ENCODE peak calls at places on chromosomes 4 and X, in four cellular contexts. K is CD8-positive, alpha-beta T cell; X is CD4-positive, alpha-beta T cell; S is hepatocyte. R is an unnamed sample.

GRCh38 chr4:180913750-180914149 is 1329.5 kb upstream of the TENM3 start:
- DNase-seq in X (no peak), S (no peak), K (no peak), R (no peak)

GRCh38 chr4:77308843-77309242 is 151.8 kb downstream of the CCNG2 start:
- DNase-seq in K (no peak), X (no peak), S (peak; percentile 30), R (no peak)

GRCh38 chrX:99398578-99398977 is 1011.5 kb downstream of the PCDH19 start:
- DNase-seq in K (no peak), X (no peak), S (no peak), R (no peak)

GRCh38 chr4:3340703-3341088 is 47.9 kb downstream of the RGS12 start:
- DNase-seq in X (no peak), S (no peak), K (no peak), R (no peak)

GRCh38 chr4:186144596-186145569 is 40.4 kb downstream of the FAM149A start:
- DNase-seq in S (peak; percentile 80), X (no peak), K (no peak), R (no peak)

GRCh38 chr4:139833131-139833930 is 167.7 kb downstream of the MGST2 start:
- DNase-seq in K (no peak), S (no peak), X (no peak), R (no peak)

GRCh38 chr4:147194107-147194506 is 248.4 kb upstream of the TTC29 start:
- DNase-seq in X (no peak), K (no peak), S (no peak), R (no peak)

GRCh38 chr4:5517372-5517771 is 191.0 kb downstream of the EVC2 start:
- DNase-seq in S (no peak), X (no peak), K (no peak), R (no peak)

GRCh38 chrX:11954196-11954595 is 184.1 kb upstream of the FRMPD4 start:
- DNase-seq in X (no peak), K (no peak), S (no peak), R (no peak)

GRCh38 chr4:128653514-128654420 is 155.7 kb upstream of the JADE1 start:
- DNase-seq in K (no peak), X (no peak), S (peak; percentile 84), R (no peak)

GRCh38 chrX:51802917-51803688 is 59.9 kb downstream of the GSPT2 start:
- DNase-seq in S (peak; percentile 71), X (peak; percentile 38), K (peak; percentile 36), R (peak; percentile 33)

GRCh38 chr4:24599275-24599674 is 14.9 kb upstream of the DHX15 start:
- DNase-seq in S (no peak), X (no peak), K (no peak), R (no peak)

GRCh38 chrX:41412261-41413167 is 34.6 kb upstream of the NYX start:
- DNase-seq in K (no peak), S (peak; percentile 55), X (no peak), R (no peak)

GRCh38 chr4:84920591-84920990 is 45.9 kb downstream of the WDFY3 start:
- DNase-seq in S (no peak), K (no peak), X (no peak), R (no peak)

GRCh38 chrX:55489315-55490009 is at the start of gene USP51:
- DNase-seq in S (peak; percentile 81), K (no peak), X (peak; percentile 22), R (no peak)

GRCh38 chrX:54066841-54067240 is 22.6 kb upstream of the PHF8 start:
- DNase-seq in X (no peak), K (no peak), S (no peak), R (no peak)

GRCh38 chr4:63105839-63106238 is 1303.4 kb downstream of the TECRL start:
- DNase-seq in K (no peak), S (no peak), X (no peak), R (no peak)

GRCh38 chr4:54924891-54925290 is 200.5 kb downstream of the KDR start:
- DNase-seq in X (no peak), K (no peak), S (no peak), R (no peak)

GRCh38 chrX:17377047-17377692 is 2.2 kb downstream of the NHS start:
- DNase-seq in S (peak; percentile 63), X (no peak), K (no peak), R (no peak)

GRCh38 chr4:8201341-8201781 is 2.3 kb downstream of the SH3TC1 start:
- DNase-seq in K (no peak), X (peak; percentile 39), S (no peak), R (no peak)

GRCh38 chr4:154490261-154490588 is 1.4 kb downstream of the DCHS2 start:
- DNase-seq in S (peak; percentile 8), X (no peak), K (no peak), R (no peak)

GRCh38 chrX:99901091-99901490 is 509.0 kb downstream of the PCDH19 start:
- DNase-seq in S (no peak), X (no peak), K (no peak), R (no peak)

GRCh38 chrX:13288671-13289070 is 31.2 kb downstream of the ATXN3L start:
- DNase-seq in K (no peak), S (no peak), X (no peak), R (no peak)

GRCh38 chrX:130414800-130415199 is 13.0 kb downstream of the RBMX2 start:
- DNase-seq in K (no peak), S (no peak), X (no peak), R (no peak)

GRCh38 chrX:152635941-152636340 is 1.8 kb upstream of the GABRQ start:
- DNase-seq in S (peak; percentile 58), X (no peak), K (no peak), R (no peak)
- TF ChIP-seq CTCF in S (peak; percentile 53), X (no peak), K (no peak), R (no peak)

DNA sequence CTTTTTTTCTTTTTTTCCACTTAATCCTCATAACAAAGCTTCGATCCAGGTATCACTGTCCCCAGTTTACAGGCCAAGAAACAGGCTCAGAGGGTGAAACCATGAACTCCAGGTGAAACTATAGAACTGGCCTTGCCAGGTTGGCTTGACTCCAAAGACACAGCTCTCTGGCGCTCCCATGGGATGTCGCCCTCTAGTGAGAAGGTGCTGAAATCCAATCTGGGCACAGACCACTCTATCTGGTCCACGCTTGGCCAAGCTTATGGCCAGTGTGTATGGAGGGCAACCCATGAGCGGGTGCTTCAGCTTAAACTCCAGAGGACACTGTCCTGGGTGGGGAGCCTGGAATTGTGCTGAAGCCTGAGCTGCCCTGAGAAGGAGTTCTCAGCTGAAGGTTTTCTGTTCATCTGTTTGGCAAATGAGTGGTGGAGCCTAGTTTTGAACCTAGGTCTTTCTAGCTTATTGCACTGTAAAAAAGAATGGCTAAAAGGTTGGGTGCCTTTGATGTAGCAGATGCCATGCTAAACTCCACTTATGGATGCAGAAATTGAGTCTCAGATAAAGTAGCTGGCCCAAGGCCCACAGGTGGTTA is 70.5 kb downstream of the SEL1L3 start:
- DNase-seq in K (no peak), S (no peak), X (no peak), R (no peak)
- TF ChIP-seq CTCF in K (no peak), S (peak; percentile 24), X (no peak), R (no peak)

GRCh38 chr4:16496501-16496900 is 270.2 kb upstream of the TAPT1 start:
- DNase-seq in K (no peak), X (no peak), S (no peak), R (no peak)
- TF ChIP-seq CTCF in K (no peak), X (no peak), S (no peak), R (no peak)

GRCh38 chr4:124227979-124228378 is 484.6 kb downstream of the ANKRD50 start:
- DNase-seq in S (no peak), X (no peak), K (no peak), R (no peak)
- TF ChIP-seq CTCF in S (no peak), X (no peak), K (no peak), R (no peak)

DNA sequence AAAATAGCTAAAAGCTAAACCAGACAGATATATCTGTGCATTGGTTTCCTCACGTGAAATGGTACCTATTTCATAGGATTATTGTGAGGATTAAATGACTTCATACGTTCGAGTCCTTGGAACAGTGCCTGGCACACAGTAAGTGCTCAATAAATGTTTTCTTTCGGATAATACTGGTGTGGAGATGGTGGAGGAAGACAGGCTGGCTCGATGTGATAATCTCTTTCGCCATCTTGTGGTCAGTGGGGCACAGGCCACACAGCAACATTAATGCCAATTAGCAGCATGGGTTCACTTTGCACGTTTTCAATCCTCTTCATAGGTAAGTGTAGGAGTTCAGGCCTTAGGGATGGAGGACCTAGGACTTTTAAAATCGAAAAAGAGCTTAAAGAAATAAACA is 9.3 kb downstream of the PAGE4 start:
- DNase-seq in X (no peak), K (no peak), S (peak; percentile 43), R (no peak)
- TF ChIP-seq CTCF in X (no peak), K (no peak), S (peak; percentile 62), R (no peak)

GRCh38 chr4:173991321-173991720 is 292.1 kb downstream of the FBXO8 start:
- DNase-seq in S (no peak), K (no peak), X (no peak), R (no peak)

GRCh38 chr4:173990879-173991231 is 292.6 kb downstream of the FBXO8 start:
- DNase-seq in S (peak; percentile 61), X (no peak), K (no peak), R (no peak)

GRCh38 chr4:173991814-173992213 is 291.7 kb downstream of the FBXO8 start:
- DNase-seq in K (no peak), S (no peak), X (no peak), R (no peak)

DNA sequence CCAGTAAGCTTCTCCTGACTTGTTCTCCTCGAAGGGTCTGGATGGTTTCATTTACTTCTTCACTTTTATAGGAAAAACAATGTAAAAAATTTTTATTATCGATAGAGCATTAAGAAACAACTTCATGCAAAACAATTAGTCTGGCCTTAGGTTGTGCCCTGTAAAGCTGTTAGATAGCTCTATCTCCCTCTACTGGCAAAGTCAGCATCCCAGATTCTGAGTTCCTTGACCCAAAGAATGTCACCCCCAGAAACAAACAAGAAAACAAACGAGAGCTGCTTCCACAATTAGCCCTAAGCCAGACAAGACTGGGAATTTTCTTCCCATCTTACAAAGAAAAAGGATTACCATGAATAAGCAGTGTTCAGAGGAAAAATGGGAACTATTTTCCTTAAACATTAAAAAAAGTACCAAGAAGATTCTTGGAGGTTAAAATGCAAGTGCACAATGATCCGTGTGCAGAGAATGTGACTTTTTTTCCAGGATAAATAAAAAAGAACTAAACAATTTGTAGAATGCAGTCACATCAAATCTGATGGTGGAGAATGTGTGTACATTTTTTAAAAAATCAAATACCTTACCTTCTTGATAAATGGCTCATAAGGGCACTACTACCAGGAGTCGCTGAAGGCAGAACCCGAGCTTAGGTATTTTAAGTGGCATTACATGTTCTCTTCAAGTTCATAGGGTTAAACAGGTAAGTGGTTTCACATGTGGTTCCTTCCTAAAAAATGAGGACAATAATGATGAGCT is 293.2 kb downstream of the FBXO8 start:
- DNase-seq in S (peak; percentile 51), K (no peak), X (no peak), R (no peak)
- TF ChIP-seq CTCF in S (peak; percentile 66), K (no peak), X (no peak), R (no peak)

GRCh38 chr4:33961751-33962150 is 2282.6 kb downstream of the ARAP2 start:
- DNase-seq in X (no peak), K (no peak), S (no peak), R (no peak)

DNA sequence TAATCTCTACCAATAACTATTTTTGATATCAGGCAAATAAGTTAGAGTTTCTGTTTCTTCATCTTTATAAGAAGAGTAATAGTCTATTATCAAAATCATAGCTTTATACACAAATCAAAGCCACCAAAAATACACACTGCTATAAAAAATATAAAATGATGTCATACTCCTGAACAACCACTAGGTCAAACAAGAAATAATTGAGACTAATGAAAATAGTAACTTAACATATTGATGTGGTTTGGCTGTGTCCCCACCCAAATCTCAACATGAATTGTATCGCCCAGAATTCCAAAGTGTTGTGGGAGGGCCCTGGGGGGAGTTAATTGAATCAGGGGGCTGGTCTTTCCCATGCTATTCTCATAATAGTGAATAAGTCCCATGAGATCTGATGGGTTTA is 2277.5 kb downstream of the ARAP2 start:
- DNase-seq in X (no peak), K (no peak), S (no peak), R (no peak)
- TF ChIP-seq CTCF in X (no peak), K (no peak), S (no peak), R (no peak)